ENCODE peak calls at places on chromosomes 2 and 18, in nine cellular contexts. T is NCI-H2107; V is activated naive CD4-positive, alpha-beta T cell treated with anti-CD3 and anti-CD28 coated beads, Interleukin-2, amount 10 ng/mL, durations not matched to agents 7 days and 5 days; N is M059J; W is NCI-H460; B is choroid plexus epithelial cell; J is activated gamma-delta T cell; C is HFFc6; O is neural crest cell. P is an unnamed sample.

GRCh38 chr2:647003-647560 is 30.1 kb downstream of the TMEM18 start:
- DNase-seq in J (no peak), T (no peak), O (no peak), W (no peak), B (no peak), C (no peak), V (no peak), N (no peak), P (no peak)

GRCh38 chr2:134398300-134398699 is 144.4 kb downstream of the MGAT5 start:
- DNase-seq in C (peak; percentile 98), O (no peak), N (peak; percentile 88), W (no peak), J (no peak), V (no peak), T (no peak), B (peak; percentile 83), P (no peak)

GRCh38 chr2:61138859-61139258 is 23.1 kb upstream of the C2orf74 start:
- DNase-seq in N (no peak), B (no peak), T (no peak), W (no peak), J (no peak), V (no peak), C (no peak), O (no peak), P (no peak)

GRCh38 chr2:137185378-137186078 is 420.2 kb downstream of the THSD7B start:
- DNase-seq in O (no peak), N (peak; percentile 45), V (no peak), T (no peak), C (peak; percentile 13), W (no peak), J (no peak), B (no peak), P (no peak)

GRCh38 chr18:77012120-77012519 is 120.5 kb downstream of the MBP start:
- DNase-seq in C (no peak), W (no peak), O (no peak), N (no peak), B (no peak), T (no peak), V (no peak), J (no peak), P (no peak)

GRCh38 chr2:69030791-69031190 is 17.8 kb downstream of the ANTXR1 start:
- DNase-seq in N (no peak), O (no peak), B (no peak), C (no peak), J (no peak), T (no peak), W (no peak), V (no peak), P (no peak)

GRCh38 chr2:222993920-222994650 is 57.9 kb upstream of the KCNE4 start:
- DNase-seq in W (peak; percentile 56), B (peak; percentile 96), N (peak; percentile 83), C (peak; percentile 89), T (no peak), V (no peak), O (no peak), J (no peak), P (no peak)

GRCh38 chr2:168801961-168802824 is at the start of gene NOSTRIN:
- DNase-seq in O (no peak), B (peak; percentile 61), N (peak; percentile 61), W (peak; percentile 70), V (peak; percentile 23), C (no peak), T (no peak), J (no peak), P (no peak)

GRCh38 chr18:75475228-75475627 is 47.7 kb upstream of the SMIM21 start:
- DNase-seq in N (peak; percentile 78), O (no peak), B (peak; percentile 91), W (no peak), V (no peak), C (peak; percentile 91), T (no peak), J (no peak), P (no peak)

GRCh38 chr18:27778441-27778840 is 398.5 kb downstream of the CDH2 start:
- DNase-seq in T (no peak), O (no peak), C (peak; percentile 33), V (no peak), N (peak; percentile 25), B (peak; percentile 73), J (no peak), W (no peak), P (peak; percentile 12)

GRCh38 chr2:136894007-136894634 is 128.8 kb downstream of the THSD7B start:
- DNase-seq in C (no peak), V (no peak), W (no peak), T (no peak), B (no peak), J (no peak), N (no peak), O (no peak), P (no peak)

GRCh38 chr18:24227976-24228660 is 89.3 kb downstream of the CABYR start:
- DNase-seq in N (peak; percentile 76), W (no peak), T (no peak), O (no peak), C (peak; percentile 31), V (no peak), B (peak; percentile 44), J (no peak), P (no peak)

GRCh38 chr2:201156051-201156450 is 26.9 kb upstream of the CASP10 start:
- DNase-seq in T (no peak), N (no peak), J (no peak), V (no peak), O (no peak), W (no peak), B (no peak), C (no peak), P (no peak)

GRCh38 chr2:95342556-95343320 is 45.6 kb downstream of the KCNIP3 start:
- DNase-seq in C (no peak), T (no peak), W (no peak), J (no peak), B (no peak), O (no peak), V (peak; percentile 2), N (no peak), P (no peak)

GRCh38 chr18:26468931-26469340 is 79.4 kb downstream of the KCTD1 start:
- DNase-seq in V (no peak), B (peak; percentile 33), T (no peak), J (no peak), N (peak; percentile 20), O (peak; percentile 29), W (no peak), C (no peak), P (no peak)

GRCh38 chr2:98372121-98372520 is 25.9 kb downstream of the CNGA3 start:
- DNase-seq in C (no peak), O (no peak), J (no peak), W (no peak), V (no peak), N (no peak), T (no peak), B (no peak), P (no peak)

GRCh38 chr2:50444286-50444685 is 587.6 kb downstream of the NRXN1 start:
- DNase-seq in V (no peak), C (no peak), J (no peak), N (peak; percentile 5), W (no peak), O (no peak), B (no peak), T (peak; percentile 39), P (no peak)

GRCh38 chr2:219570194-219570923 is 980 bp downstream of the OBSL1 start:
- DNase-seq in V (no peak), W (no peak), C (no peak), N (peak; percentile 33), J (no peak), T (no peak), O (no peak), B (no peak), P (no peak)

GRCh38 chr2:6772366-6772710 is 93.4 kb downstream of the CMPK2 start:
- DNase-seq in N (peak; percentile 12), B (no peak), J (no peak), V (no peak), C (no peak), W (no peak), T (no peak), O (peak; percentile 42), P (no peak)

GRCh38 chr18:75844102-75844604 is 416.6 kb upstream of the SMIM21 start:
- DNase-seq in N (no peak), V (no peak), O (no peak), T (no peak), W (no peak), C (no peak), B (no peak), J (no peak), P (no peak)

GRCh38 chr18:10244341-10244740 is 210.1 kb upstream of the APCDD1 start:
- DNase-seq in N (no peak), O (no peak), V (no peak), W (no peak), T (no peak), B (no peak), J (no peak), C (no peak), P (no peak)

GRCh38 chr2:205511221-205511620 is 171.1 kb upstream of the NRP2 start:
- DNase-seq in V (no peak), J (no peak), C (peak; percentile 24), B (peak; percentile 14), T (no peak), N (peak; percentile 8), O (no peak), W (no peak), P (no peak)

GRCh38 chr2:186755066-186755465 is 61.2 kb downstream of the FAM171B start:
- DNase-seq in W (no peak), V (no peak), O (no peak), T (no peak), C (no peak), B (peak; percentile 70), J (no peak), N (peak; percentile 25), P (no peak)

GRCh38 chr2:46487667-46488333 is 8.4 kb downstream of the TMEM247 start:
- DNase-seq in N (peak; percentile 76), C (peak; percentile 75), O (no peak), V (no peak), B (peak; percentile 62), T (no peak), J (no peak), W (no peak), P (peak; percentile 82)

GRCh38 chr2:224069172-224069571 is 30.1 kb upstream of the SERPINE2 start:
- DNase-seq in B (no peak), O (no peak), W (no peak), C (no peak), N (peak; percentile 25), T (no peak), J (no peak), V (no peak), P (no peak)

GRCh38 chr18:58143391-58143790 is 99.4 kb downstream of the NEDD4L start:
- DNase-seq in O (no peak), W (no peak), J (no peak), N (no peak), C (no peak), V (no peak), B (peak; percentile 87), T (no peak), P (no peak)

GRCh38 chr2:33111002-33111446 is 164.3 kb downstream of the LTBP1 start:
- DNase-seq in W (no peak), B (peak; percentile 94), T (no peak), J (no peak), C (no peak), O (no peak), N (no peak), V (no peak), P (peak; percentile 10)

GRCh38 chr2:64114063-64114911 is 29.9 kb downstream of the PELI1 start:
- DNase-seq in V (no peak), N (peak; percentile 74), W (no peak), J (no peak), T (no peak), O (no peak), C (peak; percentile 69), B (peak; percentile 84), P (peak; percentile 66)

GRCh38 chr2:61962095-61962984 is 56.9 kb downstream of the COMMD1 start:
- DNase-seq in C (no peak), T (no peak), V (no peak), B (peak; percentile 26), N (no peak), J (no peak), W (no peak), O (no peak), P (no peak)

GRCh38 chr2:227890495-227891079 is 19.2 kb downstream of the DAW1 start:
- DNase-seq in C (peak; percentile 56), W (peak; percentile 77), N (peak; percentile 55), O (no peak), V (no peak), T (peak; percentile 25), J (no peak), B (peak; percentile 79), P (peak; percentile 49)

GRCh38 chr2:68190991-68191731 is 33.5 kb downstream of the PNO1 start:
- DNase-seq in T (no peak), O (no peak), W (peak; percentile 73), J (no peak), B (peak; percentile 85), N (peak; percentile 57), C (peak; percentile 79), V (no peak), P (peak; percentile 44)